ENCODE peak calls at places on chromosome 2, in six cellular contexts. T, V, P, X, O and B are unnamed samples.

GRCh38 chr2:98749053-98749450 is 18.1 kb upstream of the MGAT4A start:
- DNase-seq in T (no peak), P (no peak), V (no peak), X (no peak), O (no peak), B (no peak)

GRCh38 chr2:19775838-19776237 is 125.9 kb downstream of the TTC32 start:
- DNase-seq in O (no peak), P (no peak), T (no peak), X (no peak), V (no peak), B (peak; percentile 69)

GRCh38 chr2:241576293-241576654 is 17.7 kb downstream of the BOK start:
- DNase-seq in X (no peak), P (no peak), O (no peak), T (no peak), V (no peak), B (no peak)

GRCh38 chr2:189369566-189369965 is 71.7 kb upstream of the WDR75 start:
- DNase-seq in T (no peak), V (no peak), X (no peak), O (no peak), P (no peak), B (peak; percentile 72)

GRCh38 chr2:176533505-176534193 is 264.4 kb downstream of the MTX2 start:
- DNase-seq in V (no peak), O (no peak), T (no peak), P (no peak), X (no peak), B (no peak)

GRCh38 chr2:161424992-161425391 is 8.9 kb downstream of the TBR1 start:
- DNase-seq in O (no peak), V (no peak), P (no peak), X (no peak), T (no peak), B (no peak)

GRCh38 chr2:99399795-99400194 is 62.6 kb downstream of the EIF5B start:
- DNase-seq in V (no peak), X (no peak), T (no peak), O (no peak), P (no peak), B (no peak)

GRCh38 chr2:134120160-134120717 is 133.6 kb upstream of the MGAT5 start:
- DNase-seq in O (peak; percentile 62), X (no peak), P (no peak), T (peak; percentile 23), V (no peak), B (no peak)

GRCh38 chr2:197929008-197929885 is 124.9 kb downstream of the PLCL1 start:
- DNase-seq in X (no peak), O (no peak), P (no peak), T (peak; percentile 78), V (no peak), B (no peak)

GRCh38 chr2:102967451-102967850 is 205.6 kb downstream of the TMEM182 start:
- DNase-seq in T (no peak), O (no peak), P (no peak), V (no peak), X (no peak), B (no peak)

GRCh38 chr2:219483451-219484342 is 15.0 kb upstream of the GMPPA start:
- DNase-seq in O (peak; percentile 72), P (no peak), V (no peak), T (no peak), X (no peak), B (no peak)

GRCh38 chr2:96359866-96360265 is 24.3 kb downstream of the NCAPH start:
- DNase-seq in X (no peak), T (no peak), O (no peak), P (no peak), V (no peak), B (no peak)

GRCh38 chr2:72757177-72757775 is 68.6 kb downstream of the EXOC6B start:
- DNase-seq in P (no peak), T (peak; percentile 19), V (peak; percentile 100), X (no peak), O (no peak), B (peak; percentile 76)

GRCh38 chr2:169822785-169823392 is 1.8 kb downstream of the METTL5 start:
- DNase-seq in V (no peak), P (no peak), T (no peak), O (no peak), X (no peak), B (peak; percentile 14)

GRCh38 chr2:54366487-54367280 is 89.4 kb upstream of the SPTBN1 start:
- DNase-seq in X (no peak), V (no peak), O (no peak), P (no peak), T (no peak), B (peak; percentile 12)

GRCh38 chr2:235195921-235196320 is 244.1 kb downstream of the SH3BP4 start:
- DNase-seq in T (no peak), V (no peak), X (no peak), P (no peak), O (no peak), B (no peak)

GRCh38 chr2:167212054-167212648 is 323.9 kb downstream of the XIRP2 start:
- DNase-seq in P (peak; percentile 10), T (peak; percentile 7), O (no peak), V (peak; percentile 50), X (no peak), B (peak; percentile 66)

GRCh38 chr2:100317634-100318033 is 4.7 kb downstream of the LONRF2 start:
- DNase-seq in X (no peak), P (no peak), V (no peak), T (no peak), O (no peak), B (no peak)

GRCh38 chr2:27809761-27810241 is 38.3 kb downstream of the MRPL33 start:
- DNase-seq in V (no peak), O (no peak), P (no peak), X (no peak), T (no peak), B (peak; percentile 93)

GRCh38 chr2:224023188-224023587 is 15.9 kb downstream of the SERPINE2 start:
- DNase-seq in V (peak; percentile 76), P (no peak), O (no peak), X (no peak), T (no peak), B (peak; percentile 76)

GRCh38 chr2:67400560-67401464 is 3.7 kb downstream of the ETAA1 start:
- DNase-seq in T (no peak), X (no peak), P (no peak), V (peak; percentile 21), O (no peak), B (peak; percentile 71)

GRCh38 chr2:147485210-147485851 is 359.5 kb upstream of the ACVR2A start:
- DNase-seq in V (no peak), T (no peak), X (no peak), P (no peak), O (no peak), B (no peak)

GRCh38 chr2:17940105-17940630 is 61.7 kb downstream of the KCNS3 start:
- DNase-seq in P (no peak), X (no peak), T (no peak), V (no peak), O (no peak), B (no peak)

GRCh38 chr2:10048501-10049171 is 5.3 kb downstream of the KLF11 start:
- DNase-seq in V (no peak), P (peak; percentile 10), X (no peak), T (peak; percentile 59), O (no peak), B (peak; percentile 62)
- TF ChIP-seq CEBPB in V (no peak), P (no peak), X (no peak), T (no peak), O (no peak), B (no peak)

DNA sequence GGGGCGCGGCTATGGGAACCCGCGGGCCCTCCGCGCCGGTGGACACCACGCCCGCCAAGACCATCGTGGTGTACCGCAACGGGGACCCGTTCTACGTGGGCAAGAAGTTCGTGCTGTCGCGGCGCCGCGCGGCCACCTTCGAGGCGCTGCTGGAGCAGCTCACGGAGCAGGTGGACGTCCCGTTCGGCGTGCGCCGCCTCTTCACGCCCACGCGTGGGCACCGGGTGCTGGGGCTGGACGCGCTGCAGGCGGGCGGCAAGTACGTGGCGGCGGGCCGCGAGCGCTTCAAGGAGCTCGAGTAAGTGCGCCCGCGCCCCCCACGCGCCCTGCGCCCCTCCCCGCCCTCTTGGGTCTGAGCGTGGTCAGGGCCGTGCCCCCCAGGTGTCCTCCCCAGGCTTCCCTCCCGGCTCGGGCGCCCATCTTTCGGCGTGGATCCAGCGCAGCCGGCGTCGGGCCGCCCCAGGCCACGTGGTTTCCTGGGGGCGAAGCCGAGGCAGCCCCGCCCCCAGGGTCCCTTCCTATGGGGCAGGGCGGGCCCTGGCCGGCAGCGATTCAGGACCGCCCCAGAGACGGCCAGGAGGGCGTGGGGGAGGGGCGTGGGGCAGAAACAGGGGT is 473 bp downstream of the DCDC2C start:
- DNase-seq in V (no peak), O (no peak), P (no peak), T (no peak), X (no peak), B (no peak)
- H3K4me2 ChIP-seq in V (no peak overlapping the region), O (peak overlapping the region; percentile 64), P (no peak overlapping the region), T (no peak overlapping the region), X (no peak overlapping the region), B (no peak overlapping the region)

DNA sequence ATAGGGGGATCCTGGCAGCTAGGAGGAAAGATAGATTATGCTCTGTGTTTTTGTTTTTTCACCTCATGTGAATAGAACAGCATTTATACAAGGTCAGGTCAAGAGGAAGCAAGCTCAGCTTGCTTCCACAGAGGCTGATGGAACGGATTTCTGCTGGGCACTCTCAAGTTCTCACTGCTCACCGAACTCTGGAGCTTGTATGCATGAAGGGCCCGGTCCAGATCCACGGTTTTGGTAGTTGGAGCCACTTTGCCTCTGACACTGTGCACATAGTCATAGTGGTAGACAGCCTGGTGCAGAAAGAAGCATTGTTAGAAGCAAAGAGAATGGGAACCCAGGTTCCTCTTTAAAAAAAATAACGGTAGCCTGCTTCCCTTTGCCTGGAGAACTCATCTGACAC is 141.9 kb downstream of the RIF1 start:
- DNase-seq in O (no peak), P (no peak), X (no peak), T (no peak), V (no peak), B (no peak)
- H3K9ac ChIP-seq in O (no peak overlapping the region), P (no peak overlapping the region), X (no peak overlapping the region), T (no peak overlapping the region), V (no peak overlapping the region), B (no peak overlapping the region)

GRCh38 chr2:143123911-143124310 is 5.3 kb upstream of the ARHGAP15 start:
- DNase-seq in P (no peak), X (no peak), V (no peak), O (no peak), T (no peak), B (no peak)
- TF ChIP-seq CEBPB in P (no peak), X (no peak), V (no peak), O (no peak), T (no peak), B (no peak)